ENCODE peak calls at places on chromosomes 13 and 19, in four cellular contexts. L is iris pigment epithelial cell, A is MV-4-11, V is RPMI7951. N is an unnamed sample.

GRCh38 chr19:7734220-7735203 is 2.6 kb upstream of the CLEC4G start:
- DNase-seq in A (peak), L (peak), V (no peak), N (peak)

GRCh38 chr13:74115138-74115537 is 19.1 kb downstream of the KLF12 start:
- DNase-seq in V (peak), L (peak), A (no peak), N (no peak)

GRCh38 chr19:17450264-17451075 is 2.0 kb upstream of the TMEM221 start:
- DNase-seq in A (peak), V (peak), L (no peak), N (peak)

GRCh38 chr13:111215081-111216047 is 100.3 kb downstream of the ARHGEF7 start:
- DNase-seq in L (no peak), A (no peak), V (no peak), N (no peak)

GRCh38 chr13:99260216-99260615 is 2.0 kb upstream of the GPR18 start:
- DNase-seq in L (peak), A (no peak), V (no peak), N (no peak)

GRCh38 chr13:52345048-52345447 is 60.9 kb downstream of the THSD1 start:
- DNase-seq in L (peak), A (no peak), V (no peak), N (no peak)

GRCh38 chr19:47381653-47382279 is 32.7 kb downstream of the DHX34 start:
- DNase-seq in L (no peak), A (peak), V (no peak), N (peak)

GRCh38 chr13:37065893-37066526 is 6.5 kb upstream of the SUPT20H start:
- DNase-seq in A (no peak), L (no peak), V (no peak), N (no peak)

GRCh38 chr13:100625447-100625846 is 36.9 kb upstream of the GGACT start:
- DNase-seq in V (no peak), A (no peak), L (peak), N (no peak)

GRCh38 chr13:21637296-21637695 is 33.3 kb upstream of the MICU2 start:
- DNase-seq in L (peak), A (peak), V (peak), N (peak)

N was measured in GF-D8.